ENCODE peak calls at places on chromosomes 7 and 10, in four cellular contexts. K is lower leg skin, D is upper lobe of right lung, C is fibroblast of mammary gland. B is an unnamed sample.

GRCh38 chr10:49458869-49459268 is 63.0 kb upstream of the DRGX start:
- DNase-seq in K (no peak), D (no peak), C (no peak), B (no peak)

GRCh38 chr10:55058800-55059199 is 257.8 kb upstream of the PCDH15 start:
- DNase-seq in K (no peak), D (no peak), C (no peak), B (no peak)

GRCh38 chr7:6392712-6393666 is 54.8 kb downstream of the DAGLB start:
- DNase-seq in K (peak; percentile 91), D (peak; percentile 79), C (peak; percentile 96), B (peak; percentile 85)

GRCh38 chr7:95725170-95725569 is 47.2 kb upstream of the DYNC1I1 start:
- DNase-seq in K (no peak), D (no peak), C (no peak), B (no peak)

GRCh38 chr10:79137826-79138225 is 69.1 kb downstream of the ZMIZ1 start:
- DNase-seq in K (no peak), D (no peak), C (peak; percentile 53), B (no peak)

GRCh38 chr10:55631071-55631654 is 729.9 kb downstream of the ZWINT start:
- DNase-seq in K (peak; percentile 85), D (peak; percentile 80), C (peak; percentile 3), B (peak; percentile 21)

GRCh38 chr10:110460111-110460809 is 37.4 kb upstream of the DUSP5 start:
- DNase-seq in K (peak; percentile 89), D (no peak), C (peak; percentile 22), B (no peak)

GRCh38 chr7:122987463-122987862 is 8.0 kb downstream of the TAS2R16 start:
- DNase-seq in K (no peak), D (no peak), C (no peak), B (no peak)

GRCh38 chr7:32316831-32317230 is 173.3 kb downstream of the LSM5 start:
- DNase-seq in K (no peak), D (no peak), C (no peak), B (no peak)

GRCh38 chr7:47482013-47482761 is 99.7 kb downstream of the TNS3 start:
- DNase-seq in K (no peak), D (no peak), C (peak; percentile 96), B (peak; percentile 83)

GRCh38 chr7:81036871-81037270 is 118.0 kb upstream of the SEMA3C start:
- DNase-seq in K (no peak), D (no peak), C (no peak), B (no peak)

GRCh38 chr10:774223-774622 is 84.8 kb upstream of the DIP2C start:
- DNase-seq in K (peak; percentile 64), D (no peak), C (no peak), B (no peak)

GRCh38 chr10:21272585-21273399 is 252.7 kb downstream of the SKIDA1 start:
- DNase-seq in K (no peak), D (no peak), C (no peak), B (no peak)

GRCh38 chr10:114851336-114851735 is 29.8 kb downstream of the FHIP2A start:
- DNase-seq in K (no peak), D (no peak), C (no peak), B (no peak)

GRCh38 chr10:74598891-74599566 is 227.4 kb upstream of the KAT6B start:
- DNase-seq in K (no peak), D (no peak), C (peak; percentile 23), B (peak; percentile 53)

GRCh38 chr7:73437091-73437490 is 3.5 kb downstream of the FZD9 start:
- DNase-seq in K (no peak), D (no peak), C (no peak), B (no peak)

GRCh38 chr7:28037220-28038010 is 143.2 kb downstream of the JAZF1 start:
- DNase-seq in K (no peak), D (no peak), C (peak; percentile 97), B (peak; percentile 94)

GRCh38 chr10:110141747-110142625 is 65.4 kb upstream of the MXI1 start:
- DNase-seq in K (no peak), D (peak; percentile 73), C (no peak), B (peak; percentile 55)

GRCh38 chr7:44633254-44634186 is 27.1 kb downstream of the OGDH start:
- DNase-seq in K (peak; percentile 93), D (peak; percentile 71), C (peak; percentile 98), B (peak; percentile 98)

GRCh38 chr10:63665765-63666164 is 144.6 kb downstream of the REEP3 start:
- DNase-seq in K (no peak), D (no peak), C (peak; percentile 52), B (peak; percentile 63)

GRCh38 chr10:49611166-49611814 is 1.2 kb downstream of the SLC18A3 start:
- DNase-seq in K (peak; percentile 70), D (peak; percentile 54), C (no peak), B (no peak)

GRCh38 chr10:110872984-110873569 is 1.3 kb downstream of the PDCD4 start:
- DNase-seq in K (no peak), D (no peak), C (no peak), B (peak; percentile 14)

GRCh38 chr7:5523052-5523711 is 99.5 kb upstream of the TNRC18 start:
- DNase-seq in K (no peak), D (no peak), C (peak; percentile 36), B (peak; percentile 69)

GRCh38 chr10:125802131-125802530 is 20.9 kb downstream of the UROS start:
- DNase-seq in K (no peak), D (no peak), C (no peak), B (no peak)

GRCh38 chr7:51265066-51265907 is 51.3 kb downstream of the COBL start:
- DNase-seq in K (no peak), D (no peak), C (no peak), B (no peak)

GRCh38 chr10:96107623-96108038 is 22.5 kb upstream of the ZNF518A start:
- DNase-seq in K (no peak), D (no peak), C (no peak), B (no peak)

GRCh38 chr7:108144931-108145330 is 14.8 kb upstream of the LAMB4 start:
- DNase-seq in K (no peak), D (no peak), C (no peak), B (no peak)

GRCh38 chr7:111605246-111605645 is 43.0 kb upstream of the IMMP2L start:
- DNase-seq in K (no peak), D (no peak), C (peak; percentile 2), B (no peak)

GRCh38 chr7:34211003-34211402 is 305.7 kb downstream of the BMPER start:
- DNase-seq in K (no peak), D (no peak), C (no peak), B (no peak)

GRCh38 chr7:119935418-119936025 is 337.5 kb upstream of the KCND2 start:
- DNase-seq in K (no peak), D (no peak), C (peak; percentile 76), B (peak; percentile 71)

GRCh38 chr10:15433850-15434537 is 62.9 kb upstream of the FAM171A1 start:
- DNase-seq in K (no peak), D (no peak), C (peak; percentile 67), B (peak; percentile 73)

GRCh38 chr10:110273474-110273873 is 31.2 kb downstream of the SMNDC1 start:
- DNase-seq in K (peak; percentile 88), D (peak; percentile 74), C (peak; percentile 88), B (peak; percentile 92)

GRCh38 chr7:115678049-115678982 is 352.2 kb downstream of the TFEC start:
- DNase-seq in K (no peak), D (no peak), C (peak; percentile 19), B (peak; percentile 16)

GRCh38 chr7:36283711-36284130 is 105.9 kb upstream of the ANLN start:
- DNase-seq in K (no peak), D (peak; percentile 85), C (no peak), B (no peak)

GRCh38 chr10:15316144-15316543 is 54.9 kb downstream of the FAM171A1 start:
- DNase-seq in K (peak; percentile 40), D (no peak), C (no peak), B (no peak)

GRCh38 chr10:4352566-4352961 is 473.4 kb upstream of the AKR1E2 start:
- DNase-seq in K (no peak), D (no peak), C (peak; percentile 99), B (peak; percentile 72)

GRCh38 chr7:65927489-65928448 is 54.2 kb downstream of the GUSB start:
- DNase-seq in K (no peak), D (no peak), C (no peak), B (peak; percentile 7)

GRCh38 chr10:78301891-78302738 is 268.5 kb downstream of the RPS24 start:
- DNase-seq in K (peak; percentile 76), D (no peak), C (no peak), B (no peak)

GRCh38 chr10:29030855-29031254 is 258.0 kb upstream of the LYZL1 start:
- DNase-seq in K (no peak), D (no peak), C (no peak), B (peak; percentile 25)

GRCh38 chr10:73591935-73592699 is 975 bp upstream of the USP54 start:
- DNase-seq in K (no peak), D (peak; percentile 71), C (no peak), B (peak; percentile 64)
- TF ChIP-seq CTCF in K (no peak), D (no peak), C (no peak), B (no peak)

GRCh38 chr10:118241229-118242137 is 100.6 kb downstream of the FAM204A start:
- DNase-seq in K (peak; percentile 97), D (peak; percentile 76), C (peak; percentile 78), B (peak; percentile 89)
- H3K4me3 ChIP-seq in K (no peak overlapping the region), D (no peak overlapping the region), C (no peak overlapping the region), B (no peak overlapping the region)

GRCh38 chr10:34079702-34080484 is 735.2 kb downstream of the PARD3 start:
- DNase-seq in K (no peak), D (no peak), C (no peak), B (no peak)
- TF ChIP-seq CTCF in K (no peak), D (no peak), C (no peak), B (no peak)

GRCh38 chr10:123146013-123146891 is 1.7 kb upstream of the HMX2 start:
- DNase-seq in K (no peak), D (no peak), C (no peak), B (no peak)

GRCh38 chr10:123144697-123145541 is 3.0 kb upstream of the HMX2 start:
- DNase-seq in K (no peak), D (no peak), C (no peak), B (no peak)

GRCh38 chr10:123143825-123144168 is 4.1 kb upstream of the HMX2 start:
- DNase-seq in K (no peak), D (no peak), C (no peak), B (no peak)

GRCh38 chr10:123146892-123147634 is 873 bp upstream of the HMX2 start:
- DNase-seq in K (no peak), D (no peak), C (no peak), B (no peak)

GRCh38 chr10:123145542-123146012 is 2.4 kb upstream of the HMX2 start:
- DNase-seq in K (no peak), D (no peak), C (no peak), B (no peak)
- H3K4me3 ChIP-seq in K (no peak overlapping the region), D (no peak overlapping the region), C (no peak overlapping the region), B (no peak overlapping the region)

GRCh38 chr10:113126506-113127192 is 176.6 kb downstream of the TCF7L2 start:
- DNase-seq in K (peak; percentile 91), D (peak; percentile 86), C (peak; percentile 74), B (peak; percentile 78)
- TF ChIP-seq CTCF in K (no peak), D (peak; percentile 71), C (peak; percentile 18), B (peak; percentile 6)